ENCODE peak calls at places on chromosomes 7 and 10, in six cellular contexts. V is epithelial cell of esophagus, S is mammary epithelial cell, Z is astrocyte, J is PC-9, P is IMR-90. Y is an unnamed sample.

GRCh38 chr7:48526375-48526732 is 355.1 kb downstream of the ABCA13 start:
- DNase-seq in J (no peak), P (no peak), Z (no peak), S (peak; percentile 67), V (no peak), Y (no peak)

GRCh38 chr10:86439544-86439943 is 72.9 kb upstream of the GRID1 start:
- DNase-seq in J (peak; percentile 39), S (peak; percentile 26), P (peak; percentile 97), Z (peak; percentile 89), V (peak; percentile 67), Y (no peak)

GRCh38 chr7:42858570-42858969 is 53.3 kb downstream of the C7orf25 start:
- DNase-seq in S (peak; percentile 38), Z (peak; percentile 15), V (peak; percentile 67), P (peak; percentile 26), J (no peak), Y (no peak)

GRCh38 chr7:11261470-11261869 is 287.8 kb downstream of the PHF14 start:
- DNase-seq in Z (no peak), V (peak; percentile 4), P (no peak), S (peak; percentile 1), J (peak; percentile 82), Y (no peak)

GRCh38 chr10:77021966-77022365 is 615.6 kb downstream of the KCNMA1 start:
- DNase-seq in J (no peak), P (no peak), Z (no peak), S (no peak), V (no peak), Y (no peak)

GRCh38 chr7:113004726-113005454 is 81.7 kb downstream of the GPR85 start:
- DNase-seq in V (no peak), J (no peak), S (no peak), Z (no peak), P (no peak), Y (no peak)

GRCh38 chr10:121662945-121663917 is 65.0 kb upstream of the FGFR2 start:
- DNase-seq in J (no peak), P (no peak), Z (no peak), V (peak; percentile 31), S (peak; percentile 14), Y (no peak)

GRCh38 chr7:137751361-137752009 is 95.3 kb downstream of the DGKI start:
- DNase-seq in S (no peak), Z (no peak), V (no peak), P (no peak), J (no peak), Y (no peak)

GRCh38 chr7:130070900-130071622 is 727 bp downstream of the KLHDC10 start:
- DNase-seq in J (peak; percentile 48), V (peak; percentile 40), S (peak; percentile 21), Z (peak; percentile 9), P (no peak), Y (no peak)

GRCh38 chr7:124768525-124768924 is 2.9 kb upstream of the GPR37 start:
- DNase-seq in V (no peak), J (no peak), S (no peak), Z (no peak), P (no peak), Y (no peak)

GRCh38 chr7:124762611-124763143 is 2.9 kb downstream of the GPR37 start:
- DNase-seq in S (no peak), P (peak; percentile 16), Z (no peak), V (no peak), J (no peak), Y (no peak)

GRCh38 chr7:124764071-124764846 is 1.3 kb downstream of the GPR37 start:
- DNase-seq in V (no peak), Z (no peak), S (no peak), J (no peak), P (peak; percentile 6), Y (no peak)

GRCh38 chr7:124764847-124765400 is 668 bp downstream of the GPR37 start:
- DNase-seq in V (peak; percentile 30), P (peak; percentile 5), J (no peak), S (peak; percentile 2), Z (no peak), Y (peak; percentile 25)

DNA sequence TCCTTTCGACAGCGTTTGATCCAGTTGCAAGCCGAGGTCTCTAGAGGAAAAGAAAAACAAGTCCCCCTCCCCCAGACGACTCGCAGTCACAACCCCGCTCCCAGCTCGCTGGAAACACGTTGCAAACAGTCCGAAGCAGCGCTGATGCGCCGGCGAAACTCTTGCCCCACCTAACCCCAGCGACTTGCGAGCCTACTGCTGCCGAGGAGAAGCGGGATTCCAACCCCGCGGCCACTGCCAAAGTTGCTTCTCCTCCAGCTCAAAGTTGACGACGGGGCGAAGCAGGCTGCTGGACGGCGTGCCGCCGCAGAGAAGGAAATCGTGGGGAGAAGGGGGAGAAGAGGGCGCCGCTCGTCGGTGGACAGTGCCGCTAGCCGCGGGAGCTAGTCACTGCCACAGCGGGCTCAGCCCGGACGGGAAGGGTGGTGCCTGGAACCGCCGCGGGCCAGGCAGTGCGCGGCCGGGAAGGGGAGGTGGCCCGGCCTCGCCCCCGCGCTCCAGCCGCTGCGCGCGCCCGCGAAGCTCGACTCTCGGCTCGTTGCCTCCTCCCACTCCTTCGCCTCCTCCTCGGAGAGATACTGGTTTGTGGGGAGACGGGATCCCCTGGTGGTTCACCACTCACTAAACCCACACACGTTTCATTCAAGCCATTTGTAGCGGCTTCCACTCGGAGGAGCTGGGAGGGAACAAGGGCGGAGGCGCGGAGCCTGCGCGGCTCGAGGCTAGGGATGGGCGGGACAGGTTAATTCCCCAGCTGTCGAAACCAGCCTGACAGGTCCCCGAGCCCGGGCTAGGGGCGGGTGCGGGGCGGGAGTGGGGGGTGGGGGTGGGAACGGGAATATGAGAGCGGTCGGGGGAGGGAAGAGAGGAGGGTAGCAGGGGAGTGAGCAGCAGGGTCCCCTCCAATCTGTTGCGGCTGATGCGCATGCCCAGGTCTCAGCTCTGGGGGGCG is at the start of gene GPR37:
- DNase-seq in S (peak; percentile 83), V (peak; percentile 92), P (peak; percentile 93), Z (peak; percentile 37), J (peak; percentile 63), Y (peak; percentile 53)
- TF ChIP-seq CTCF in S (peak; percentile 61), V (peak; percentile 49), P (peak; percentile 74), Z (no peak), J (no peak), Y (peak; percentile 22)

DNA sequence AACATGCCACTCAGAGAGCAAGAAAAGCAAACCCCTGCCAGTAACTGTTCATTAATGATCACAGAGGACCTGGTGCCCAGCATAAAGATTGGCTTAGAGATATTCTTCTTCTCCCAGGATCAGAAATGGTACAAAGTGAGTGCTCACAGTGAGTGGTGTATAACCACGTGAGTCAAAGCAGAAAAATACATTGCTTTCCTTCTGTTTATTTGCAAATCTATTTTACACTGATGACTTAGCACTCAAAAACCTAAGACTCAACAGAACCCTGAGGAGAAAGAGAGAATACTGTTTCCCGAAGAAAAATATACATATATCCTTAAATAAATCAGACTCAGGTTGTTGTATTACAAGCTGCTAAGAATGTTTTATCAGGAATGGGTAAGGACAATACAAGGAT is 48.7 kb downstream of the ODAD2 start:
- DNase-seq in V (no peak), J (no peak), Z (no peak), S (no peak), P (peak; percentile 53), Y (no peak)
- TF ChIP-seq CTCF in V (no peak), J (no peak), Z (no peak), S (no peak), P (no peak), Y (no peak)

GRCh38 chr10:63901228-63901627 is 380.0 kb downstream of the REEP3 start:
- DNase-seq in V (no peak), J (no peak), S (no peak), P (no peak), Z (no peak), Y (no peak)
- TF ChIP-seq CTCF in V (no peak), J (no peak), S (peak; percentile 32), P (no peak), Z (no peak), Y (peak; percentile 20)

GRCh38 chr7:78055160-78055559 is 256.6 kb downstream of the PHTF2 start:
- DNase-seq in P (no peak), Z (no peak), J (no peak), S (no peak), V (peak; percentile 37), Y (no peak)
- TF ChIP-seq CTCF in P (no peak), Z (no peak), J (no peak), S (no peak), V (no peak), Y (no peak)